ENCODE peak calls at places on chromosomes 7 and 10, in eight cellular contexts. H is tibial artery, L is A549, I is IMR-90, N is colonic mucosa, T is WERI-Rb-1, D is psoas muscle, M is GM06990. Y is an unnamed sample.

GRCh38 chr10:88045544-88046415 is 182.4 kb downstream of the PTEN start:
- DNase-seq in N (no peak), H (no peak), M (no peak), L (no peak), T (no peak), I (peak; percentile 20), D (no peak), Y (peak; percentile 37)

GRCh38 chr7:144386741-144387140 is 16.8 kb downstream of the NOBOX start:
- DNase-seq in D (no peak), H (no peak), L (no peak), I (peak; percentile 13), M (no peak), T (no peak), N (no peak), Y (peak; percentile 74)

GRCh38 chr10:124906551-124907001 is 35.3 kb upstream of the ZRANB1 start:
- DNase-seq in L (no peak), H (peak; percentile 30), M (no peak), N (no peak), T (no peak), I (peak; percentile 95), D (no peak), Y (peak; percentile 91)

GRCh38 chr7:157661611-157661975 is 324.8 kb downstream of the DNAJB6 start:
- DNase-seq in I (no peak), N (no peak), T (peak; percentile 2), H (no peak), L (no peak), M (no peak), D (no peak), Y (no peak)

GRCh38 chr10:29389935-29390334 is 101.1 kb downstream of the LYZL1 start:
- DNase-seq in M (no peak), H (no peak), T (no peak), I (peak; percentile 6), D (no peak), L (no peak), N (no peak), Y (no peak)

GRCh38 chr10:73601486-73601921 is 10.4 kb upstream of the USP54 start:
- DNase-seq in D (no peak), H (no peak), I (peak; percentile 24), M (no peak), T (no peak), N (peak; percentile 88), L (peak; percentile 42), Y (no peak)

GRCh38 chr7:23242321-23242720 is 4.3 kb upstream of the GPNMB start:
- DNase-seq in N (no peak), D (no peak), I (peak; percentile 11), M (no peak), T (no peak), H (no peak), L (no peak), Y (no peak)

GRCh38 chr7:129401968-129402860 is 32.0 kb upstream of the STRIP2 start:
- DNase-seq in I (no peak), D (no peak), N (no peak), T (peak; percentile 23), L (peak; percentile 20), H (no peak), M (no peak), Y (no peak)

GRCh38 chr10:43854042-43854441 is 205.4 kb upstream of the ZNF32 start:
- DNase-seq in N (no peak), L (no peak), I (peak; percentile 22), D (no peak), T (no peak), M (no peak), H (no peak), Y (peak; percentile 48)

GRCh38 chr7:88835147-88835728 is 39.7 kb upstream of the TEX47 start:
- DNase-seq in M (peak; percentile 8), T (peak; percentile 17), N (no peak), H (no peak), D (no peak), I (no peak), L (peak; percentile 37), Y (peak; percentile 26)

GRCh38 chr10:70354566-70355233 is 27.7 kb downstream of the LRRC20 start:
- DNase-seq in M (peak; percentile 37), L (no peak), N (no peak), D (no peak), T (no peak), I (no peak), H (no peak), Y (no peak)

GRCh38 chr7:56291-56913 is 136.0 kb upstream of the FAM20C start:
- DNase-seq in D (no peak), I (no peak), L (no peak), N (no peak), M (no peak), T (no peak), H (no peak), Y (no peak)

GRCh38 chr10:17353568-17353967 is 100.8 kb downstream of the ST8SIA6 start:
- DNase-seq in D (no peak), T (no peak), I (peak; percentile 6), H (no peak), N (no peak), L (no peak), M (no peak), Y (peak; percentile 6)

GRCh38 chr10:68561804-68562649 is 1.9 kb downstream of the TET1 start:
- DNase-seq in D (no peak), T (no peak), N (no peak), H (peak; percentile 24), M (no peak), L (no peak), I (no peak), Y (peak; percentile 30)

GRCh38 chr10:60944159-60944909 is at the start of gene RHOBTB1:
- DNase-seq in T (peak; percentile 83), D (peak; percentile 91), L (peak; percentile 81), N (peak; percentile 71), M (peak; percentile 41), H (peak; percentile 78), I (peak; percentile 83), Y (peak; percentile 88)

GRCh38 chr10:119826777-119827176 is 45.9 kb downstream of the MCMBP start:
- DNase-seq in I (no peak), T (no peak), D (no peak), L (no peak), N (no peak), M (no peak), H (no peak), Y (no peak)

GRCh38 chr10:119189811-119190282 is 11.2 kb upstream of the PRDX3 start:
- DNase-seq in M (no peak), D (no peak), H (no peak), N (no peak), I (peak; percentile 95), T (no peak), L (no peak), Y (peak; percentile 78)

GRCh38 chr7:105652359-105652993 is 71.2 kb upstream of the EFCAB10 start:
- DNase-seq in T (peak; percentile 87), H (peak; percentile 68), D (peak; percentile 89), N (peak; percentile 82), I (peak; percentile 71), M (peak; percentile 32), L (peak; percentile 71), Y (peak; percentile 58)

GRCh38 chr10:62049815-62050626 is 148.5 kb downstream of the ARID5B start:
- DNase-seq in I (no peak), M (no peak), T (no peak), L (no peak), D (no peak), N (no peak), H (no peak), Y (peak; percentile 45)

DNA sequence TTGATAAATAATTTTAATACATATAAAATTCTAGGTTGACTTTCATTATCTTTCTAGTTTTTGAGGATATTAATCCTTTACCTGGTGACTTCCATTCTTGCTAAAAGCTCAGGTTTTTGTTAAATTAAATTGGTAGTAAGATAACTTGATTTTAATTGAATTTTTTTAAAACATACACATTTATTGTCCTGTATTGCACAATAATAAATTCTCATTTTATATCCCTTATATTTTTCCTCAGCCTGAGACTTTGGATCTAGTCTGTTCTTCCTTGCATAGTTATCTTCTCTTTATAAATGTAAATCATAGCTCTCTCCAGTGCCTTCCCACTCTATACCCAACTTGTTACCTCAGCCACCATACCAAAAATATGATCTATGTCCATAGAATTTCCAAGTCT is 212.9 kb upstream of the CNTNAP2 start:
- DNase-seq in D (no peak), H (no peak), N (no peak), I (no peak), T (no peak), L (no peak), M (no peak), Y (no peak)
- TF ChIP-seq CTCF in D (no peak), H (no peak), N (no peak), I (no peak), T (no peak), L (no peak), M (no peak), Y (no peak)

GRCh38 chr10:99531696-99532050 is 1.1 kb upstream of the NKX2-3 start:
- DNase-seq in H (no peak), M (no peak), N (no peak), L (no peak), D (no peak), I (no peak), T (no peak), Y (no peak)
- H3K4me3 ChIP-seq in H (no peak overlapping the region), M (no peak overlapping the region), N (peak overlapping the region; percentile 40), L (no peak overlapping the region), D (no peak overlapping the region), I (no peak overlapping the region), T (no peak overlapping the region), Y (no peak overlapping the region)

DNA sequence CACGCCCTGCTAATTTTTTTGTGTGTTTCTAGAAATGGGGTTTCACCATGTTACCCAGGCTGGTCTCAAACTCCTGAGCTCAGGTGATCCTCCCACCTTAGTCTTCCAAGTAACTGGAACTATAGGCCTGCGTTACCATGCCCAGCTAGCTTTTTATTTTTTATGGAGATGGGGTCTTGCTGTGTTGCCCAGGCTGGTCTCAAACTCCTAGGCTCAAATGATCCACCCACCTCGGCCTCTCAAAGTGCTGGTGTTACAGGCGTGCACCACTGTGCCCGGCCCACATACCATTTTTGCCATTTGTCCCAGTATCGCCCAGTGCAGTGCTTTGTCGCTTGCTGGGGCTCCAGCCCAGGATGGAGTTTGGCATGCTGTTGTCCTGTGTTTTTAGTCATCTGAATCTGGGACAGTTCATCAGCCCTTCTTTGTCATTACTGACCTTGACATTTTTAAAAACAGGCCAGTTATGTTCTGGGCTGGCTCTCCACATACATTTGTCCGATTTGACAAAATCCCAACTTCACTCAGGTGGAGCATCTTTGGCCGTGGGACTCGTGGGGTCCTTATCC is 16.7 kb downstream of the FOXK1 start:
- DNase-seq in I (no peak), L (no peak), H (no peak), M (no peak), D (no peak), N (no peak), T (no peak), Y (no peak)
- TF ChIP-seq CTCF in I (no peak), L (no peak), H (no peak), M (no peak), D (no peak), N (no peak), T (no peak), Y (no peak)

DNA sequence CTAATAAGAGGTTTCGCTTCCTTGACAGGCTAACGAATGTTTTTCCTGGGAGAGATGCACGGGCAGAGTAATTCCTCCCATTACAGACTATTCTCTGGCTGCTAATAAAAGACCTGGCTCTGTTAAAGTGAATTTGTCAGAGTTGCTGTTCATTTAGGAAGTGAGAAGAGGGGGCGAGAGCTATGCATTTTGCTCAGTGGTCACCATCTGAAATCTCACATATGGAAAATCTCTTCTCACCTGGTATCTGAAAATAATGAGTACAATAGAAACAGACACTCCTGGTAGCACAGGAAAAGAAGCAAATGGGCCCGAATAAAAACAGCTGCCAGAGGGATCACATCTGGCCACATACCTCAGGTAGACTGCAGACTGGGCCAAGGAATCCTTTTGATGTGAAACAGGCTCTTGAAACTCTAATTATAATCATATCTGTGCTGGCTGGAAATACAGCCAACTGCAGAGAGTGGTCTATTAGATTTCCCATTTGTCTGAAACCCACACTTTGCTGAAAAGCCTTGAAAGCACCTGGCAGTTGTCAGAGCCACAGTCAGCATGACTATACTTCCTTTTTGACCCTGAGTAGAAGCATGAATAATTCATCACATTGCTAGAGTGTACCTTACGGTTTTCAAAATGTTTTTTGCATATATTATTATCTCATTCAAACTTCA is 33.6 kb downstream of the AOAH start:
- DNase-seq in T (no peak), I (no peak), H (no peak), N (no peak), M (no peak), D (no peak), L (no peak), Y (no peak)
- H3K4me3 ChIP-seq in T (no peak overlapping the region), I (no peak overlapping the region), H (no peak overlapping the region), N (no peak overlapping the region), M (no peak overlapping the region), D (no peak overlapping the region), L (no peak overlapping the region), Y (no peak overlapping the region)